ENCODE peak calls at places on chromosomes 4 and X, in four cellular contexts. C is K562, Z is WTC11, Y is HepG2. E is an unnamed sample.

GRCh38 chrX:64894454-64895038 is 81.7 kb downstream of the ZC4H2 start:
- DNase-seq in C (peak), Z (peak), Y (peak), E (no peak)

GRCh38 chr4:166078383-166078782 is 205.3 kb downstream of the TLL1 start:
- DNase-seq in C (no peak), Y (no peak), Z (no peak), E (no peak)

GRCh38 chrX:71177327-71177726 is 32.7 kb downstream of the NLGN3 start:
- DNase-seq in C (no peak), Z (no peak), Y (peak), E (no peak)

GRCh38 chr4:173522160-173522873 is 7.7 kb downstream of the HAND2 start:
- DNase-seq in Z (peak), Y (no peak), C (peak), E (no peak)

GRCh38 chr4:80610845-80611244 is 275.3 kb downstream of the CFAP299 start:
- DNase-seq in Y (no peak), Z (no peak), C (no peak), E (no peak)

GRCh38 chr4:25694466-25694865 is 38.8 kb downstream of the SLC34A2 start:
- DNase-seq in Y (no peak), Z (no peak), C (no peak), E (peak)

GRCh38 chr4:100952590-100952989 is 394.7 kb downstream of the PPP3CA start:
- DNase-seq in Z (no peak), C (no peak), Y (no peak), E (no peak)

GRCh38 chr4:118278473-118279274 is 74.1 kb downstream of the PRSS12 start:
- DNase-seq in C (peak), Z (peak), Y (peak), E (peak)

GRCh38 chr4:7206856-7207567 is 14.7 kb downstream of the SORCS2 start:
- DNase-seq in C (peak), Z (peak), Y (no peak), E (peak)

GRCh38 chrX:108484251-108484650 is 44.6 kb downstream of the COL4A5 start:
- DNase-seq in Z (no peak), Y (no peak), C (no peak), E (no peak)

GRCh38 chrX:81586091-81586490 is 384.2 kb downstream of the SH3BGRL start:
- DNase-seq in Y (no peak), C (no peak), Z (no peak), E (no peak)

GRCh38 chrX:68935362-68935761 is 106.5 kb downstream of the EFNB1 start:
- DNase-seq in Z (no peak), Y (no peak), C (no peak), E (no peak)

GRCh38 chr4:52594961-52595360 is 64.1 kb downstream of the USP46 start:
- DNase-seq in C (no peak), Y (no peak), Z (no peak), E (no peak)

GRCh38 chr4:76738081-76738931 is 159.6 kb downstream of the SOWAHB start:
- DNase-seq in C (no peak), Z (no peak), Y (no peak), E (no peak)

GRCh38 chr4:144189121-144189520 is 48.6 kb upstream of the GYPA start:
- DNase-seq in Y (no peak), Z (no peak), C (no peak), E (no peak)

GRCh38 chr4:135508006-135508714 is 1306.6 kb upstream of the PABPC4L start:
- DNase-seq in C (no peak), Z (no peak), Y (no peak), E (peak)

GRCh38 chr4:156805696-156806095 is 165.9 kb downstream of the PDGFC start:
- DNase-seq in C (no peak), Y (no peak), Z (peak), E (no peak)

GRCh38 chr4:1243451-1244080 is 5.4 kb downstream of the CTBP1 start:
- DNase-seq in Y (no peak), Z (peak), C (no peak), E (no peak)

GRCh38 chrX:154018518-154019060 is 1.1 kb downstream of the IRAK1 start:
- DNase-seq in Z (no peak), Y (no peak), C (peak), E (no peak)

GRCh38 chrX:46757593-46757992 is 1.3 kb downstream of the SLC9A7 start:
- DNase-seq in Y (no peak), C (no peak), Z (no peak), E (no peak)

GRCh38 chrX:39442332-39442731 is 641.1 kb downstream of the MID1IP1 start:
- DNase-seq in C (no peak), Y (no peak), Z (no peak), E (no peak)

GRCh38 chr4:152221816-152222516 is 313.9 kb downstream of the FBXW7 start:
- DNase-seq in C (no peak), Z (no peak), Y (no peak), E (no peak)

GRCh38 chrX:124467202-124467601 is 120.8 kb downstream of the SH2D1A start:
- DNase-seq in Y (no peak), Z (no peak), C (no peak), E (no peak)

GRCh38 chr4:2932951-2933565 is 30.1 kb downstream of the NOP14 start:
- DNase-seq in Z (no peak), C (no peak), Y (no peak), E (no peak)

GRCh38 chr4:110418641-110419040 is 57.3 kb upstream of the ENPEP start:
- DNase-seq in Z (peak), Y (no peak), C (peak), E (no peak)

GRCh38 chrX:8731579-8732395 is at the start of gene ANOS1:
- DNase-seq in C (no peak), Y (no peak), Z (peak), E (no peak)

DNA sequence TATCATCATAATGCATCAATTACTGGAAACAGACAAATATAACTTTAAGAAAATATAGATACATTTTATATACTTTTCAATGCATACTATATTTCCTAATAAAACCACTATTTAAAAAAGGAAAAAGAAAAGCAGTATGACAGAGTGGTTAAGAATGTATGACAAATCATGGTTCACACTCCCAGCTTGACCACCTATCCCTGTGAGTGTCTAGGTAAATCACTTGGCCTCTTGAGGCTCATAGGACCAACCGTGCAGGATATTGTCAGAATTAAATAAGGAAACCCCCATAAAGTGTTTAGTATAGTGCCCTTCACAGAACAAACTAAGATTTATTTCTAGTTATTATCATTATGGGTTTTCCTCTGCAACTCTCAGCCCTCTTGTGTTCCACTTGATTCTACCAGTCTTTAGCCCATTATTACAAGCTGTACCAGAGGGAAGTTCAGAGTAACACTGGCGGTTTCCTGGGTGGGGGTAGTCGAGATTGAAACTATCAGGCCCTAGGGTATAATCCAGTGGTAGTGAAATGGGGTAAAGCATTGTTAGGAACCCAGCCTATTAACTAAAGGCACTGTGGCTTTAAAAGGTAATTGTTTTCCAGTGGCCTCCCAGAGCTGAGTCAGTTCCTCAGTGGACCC is 55.5 kb upstream of the PAK3 start:
- DNase-seq in Y (no peak), Z (no peak), C (no peak), E (no peak)
- TF ChIP-seq NR3C1 in Y (no peak), Z (no peak), C (no peak), E (no peak)

GRCh38 chr4:150152764-150153163 is 74.5 kb downstream of the DCLK2 start:
- DNase-seq in C (no peak), Z (no peak), Y (no peak), E (peak)
- TF ChIP-seq JUN in C (no peak), Z (no peak), Y (no peak), E (no peak)

GRCh38 chrX:134599173-134599914 is 58.9 kb downstream of the PLAC1 start:
- DNase-seq in Y (no peak), Z (no peak), C (no peak), E (no peak)
- TF ChIP-seq NR3C1 in Y (no peak), Z (no peak), C (no peak), E (no peak)

GRCh38 chr4:169283114-169283509 is 12.4 kb upstream of the SH3RF1 start:
- DNase-seq in Y (no peak), C (no peak), Z (no peak), E (peak)

GRCh38 chr4:169278669-169279068 is 7.9 kb upstream of the SH3RF1 start:
- DNase-seq in Y (no peak), Z (no peak), C (no peak), E (no peak)

GRCh38 chr4:169275180-169275579 is 4.4 kb upstream of the SH3RF1 start:
- DNase-seq in Z (no peak), Y (no peak), C (no peak), E (no peak)

GRCh38 chr4:169282429-169283113 is 11.8 kb upstream of the SH3RF1 start:
- DNase-seq in Y (no peak), Z (no peak), C (no peak), E (peak)

DNA sequence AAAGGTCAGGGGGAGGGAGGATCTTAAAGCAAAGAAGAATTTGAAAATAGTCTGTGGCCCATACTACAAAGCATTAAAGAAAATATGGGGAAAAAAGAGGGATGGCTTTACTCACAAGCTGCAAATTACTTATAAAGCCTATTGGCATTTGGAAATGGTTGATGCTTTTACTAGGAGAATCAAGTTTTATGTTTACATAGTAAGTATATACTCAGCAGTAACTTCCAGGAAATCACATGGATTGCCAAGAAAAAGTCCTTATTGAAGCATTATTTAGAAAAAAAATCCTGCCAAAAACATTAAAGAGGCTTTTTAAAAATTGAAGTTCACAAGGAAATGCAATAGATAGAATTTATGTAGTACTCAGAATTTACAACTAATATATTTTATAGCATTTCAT is 8.4 kb upstream of the SH3RF1 start:
- DNase-seq in C (no peak), Z (no peak), Y (no peak), E (no peak)
- TF ChIP-seq JUN in C (no peak), Z (no peak), Y (no peak), E (no peak)

E was measured in A549.